ENCODE peak calls at places on chromosomes 4 and X, in ten cellular contexts. C is left ventricle myocardium inferior, J is Peyer's patch, Y is psoas muscle, I is ascending aorta, S is lower lobe of right lung, B is right atrium auricular region, N is astrocyte of the spinal cord, D is fibroblast of mammary gland, K is fibroblast of lung. R is an unnamed sample.

GRCh38 chr4:128385683-128386304 is 98.2 kb upstream of the PGRMC2 start:
- DNase-seq in B (no peak), K (peak), D (peak), C (no peak), J (no peak), I (no peak), N (peak), Y (no peak), S (no peak), R (no peak)

GRCh38 chr4:119025916-119026661 is 109.5 kb upstream of the MYOZ2 start:
- DNase-seq in D (peak), Y (no peak), S (no peak), K (peak), I (peak), C (no peak), B (peak), J (no peak), N (peak), R (no peak)

GRCh38 chr4:33446953-33447352 is 2726.8 kb downstream of the PCDH7 start:
- DNase-seq in J (no peak), D (no peak), B (no peak), C (no peak), Y (no peak), I (no peak), K (no peak), S (no peak), N (no peak), R (no peak)

GRCh38 chr4:113355550-113356371 is 306.3 kb downstream of the ANK2 start:
- DNase-seq in K (peak), Y (no peak), S (no peak), C (peak), J (no peak), N (peak), D (peak), B (peak), I (peak), R (no peak)

GRCh38 chr4:41448935-41449334 is 89.0 kb upstream of the LIMCH1 start:
- DNase-seq in J (no peak), C (peak), D (peak), I (no peak), N (no peak), B (no peak), K (no peak), S (no peak), Y (peak), R (no peak)

GRCh38 chr4:38125816-38126215 is 165.6 kb downstream of the PTTG2 start:
- DNase-seq in D (peak), J (no peak), Y (no peak), S (no peak), K (no peak), B (no peak), C (no peak), I (no peak), N (no peak), R (no peak)

GRCh38 chrX:27966955-27967354 is 14.3 kb downstream of the DCAF8L1 start:
- DNase-seq in I (no peak), Y (no peak), J (no peak), C (no peak), B (no peak), K (peak), S (no peak), D (peak), N (peak), R (no peak)

GRCh38 chr4:149884529-149885206 is 69.0 kb upstream of the IQCM start:
- DNase-seq in S (no peak), D (no peak), K (no peak), N (no peak), Y (no peak), I (no peak), J (no peak), B (no peak), C (no peak), R (no peak)

GRCh38 chrX:116238866-116239265 is 68.3 kb downstream of the AGTR2 start:
- DNase-seq in I (no peak), C (no peak), Y (no peak), D (no peak), J (no peak), N (no peak), S (no peak), K (no peak), B (no peak), R (no peak)

GRCh38 chrX:49174723-49175122 is 3.0 kb downstream of the PLP2 start:
- DNase-seq in C (no peak), J (no peak), B (no peak), K (no peak), S (no peak), D (no peak), I (no peak), Y (no peak), N (no peak), R (no peak)

GRCh38 chrX:25968920-25969319 is 169.2 kb upstream of the MAGEB18 start:
- DNase-seq in J (no peak), B (no peak), N (peak), D (peak), C (no peak), Y (no peak), I (no peak), S (no peak), K (peak), R (peak)

GRCh38 chrX:96373047-96373355 is 311.6 kb upstream of the DIAPH2 start:
- DNase-seq in Y (no peak), D (no peak), S (no peak), B (no peak), C (no peak), N (no peak), K (no peak), J (no peak), I (no peak), R (no peak)

GRCh38 chrX:22206781-22207180 is 65.9 kb upstream of the CBLL2 start:
- DNase-seq in K (no peak), C (no peak), I (no peak), J (no peak), Y (no peak), D (no peak), N (no peak), S (no peak), B (no peak), R (no peak)

GRCh38 chr4:151806511-151806927 is 45.7 kb upstream of the GATB start:
- DNase-seq in K (peak), N (peak), I (no peak), D (peak), J (no peak), Y (no peak), S (no peak), C (no peak), B (no peak), R (no peak)

GRCh38 chr4:109816082-109816442 is 500 bp downstream of the GAR1 start:
- DNase-seq in B (no peak), I (no peak), C (no peak), J (peak), D (no peak), S (no peak), Y (peak), K (no peak), N (no peak), R (peak)

GRCh38 chr4:93827272-93827947 is 1.1 kb upstream of the ATOH1 start:
- DNase-seq in N (no peak), C (no peak), J (peak), Y (no peak), I (no peak), K (no peak), D (no peak), S (no peak), B (no peak), R (no peak)

GRCh38 chrX:154653048-154653401 is 354 bp downstream of the CTAG2 start:
- DNase-seq in S (no peak), Y (no peak), N (no peak), K (no peak), I (no peak), J (no peak), C (no peak), B (no peak), D (no peak), R (no peak)

GRCh38 chr4:24433515-24434192 is 150.7 kb downstream of the DHX15 start:
- DNase-seq in B (no peak), D (no peak), Y (peak), S (no peak), K (no peak), N (no peak), I (no peak), J (no peak), C (peak), R (no peak)

GRCh38 chr4:153488719-153489384 is 22.7 kb downstream of the TMEM131L start:
- DNase-seq in N (peak), K (peak), C (peak), I (peak), B (no peak), D (no peak), S (peak), Y (peak), J (no peak), R (no peak)

GRCh38 chrX:112259375-112259774 is 176.8 kb upstream of the TRPC5 start:
- DNase-seq in C (no peak), I (no peak), N (no peak), Y (no peak), D (no peak), S (no peak), J (no peak), K (no peak), B (no peak), R (no peak)

GRCh38 chr4:185217390-185217985 is 8.1 kb downstream of the SNX25 start:
- DNase-seq in B (no peak), I (peak), J (no peak), S (no peak), K (no peak), N (no peak), D (no peak), Y (no peak), C (no peak), R (no peak)
- TF ChIP-seq CTCF in B (no peak), I (no peak), J (no peak), S (no peak), K (no peak), N (no peak), D (no peak), Y (no peak), C (no peak), R (no peak)

DNA sequence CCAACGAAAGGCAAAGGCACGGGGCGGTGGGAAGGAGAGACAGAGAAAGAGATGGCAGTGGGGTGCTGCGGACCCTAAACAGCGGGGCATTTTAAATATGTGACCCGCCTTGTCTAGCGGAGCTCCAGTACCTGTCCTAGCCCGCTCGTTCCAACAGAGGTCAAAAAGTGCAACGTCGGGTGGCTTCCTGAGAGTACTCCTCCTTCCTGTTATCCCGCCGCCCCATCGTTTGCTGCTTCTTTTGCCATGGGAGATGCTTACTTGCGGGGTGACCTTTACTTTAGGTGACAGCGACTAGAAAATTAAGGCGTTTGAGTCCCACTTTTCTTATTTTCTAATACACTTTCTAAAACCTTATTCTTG is 734 bp downstream of the NRK start:
- DNase-seq in S (no peak), B (no peak), Y (no peak), K (no peak), C (no peak), N (no peak), I (no peak), J (no peak), D (no peak), R (no peak)
- H3K4me3 ChIP-seq in S (peak), B (peak), Y (peak), K (peak), C (peak), N (peak), I (peak), J (no peak), D (no peak), R (no peak)

DNA sequence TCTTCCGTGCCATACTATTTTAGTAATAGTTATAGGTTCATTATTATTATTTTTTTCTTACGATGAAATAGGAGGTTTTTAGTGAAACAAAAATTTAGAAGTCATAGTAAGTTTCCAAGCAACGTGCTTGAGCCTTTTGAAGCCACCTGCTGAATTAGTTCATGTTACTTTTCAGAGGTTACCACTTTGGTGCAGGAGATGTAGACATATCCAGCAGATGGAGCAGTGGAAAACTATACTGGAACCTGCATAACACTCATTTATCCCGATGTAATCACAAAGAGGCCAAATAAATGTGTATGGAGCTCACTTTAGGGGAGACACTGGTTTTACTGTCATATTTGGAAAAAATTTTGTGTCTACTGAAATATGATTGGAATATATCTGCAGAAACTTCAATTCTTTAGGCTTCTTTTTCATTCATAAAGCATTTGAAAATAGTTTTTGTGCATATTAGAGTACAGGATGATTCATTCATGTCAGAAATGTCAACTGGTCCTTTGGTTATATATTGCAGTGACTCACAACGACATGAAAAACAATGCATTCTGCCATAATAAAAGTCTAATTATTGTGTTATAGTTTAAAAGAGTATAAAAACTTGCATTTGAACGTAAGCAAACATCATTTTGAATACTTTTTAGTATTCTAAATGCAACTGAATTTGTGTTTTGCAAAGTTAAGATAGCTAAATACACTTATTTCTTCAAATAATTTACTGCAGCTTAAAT is 2182.9 kb upstream of the TENM3 start:
- DNase-seq in B (no peak), I (no peak), J (no peak), D (peak), S (no peak), C (no peak), N (peak), K (peak), Y (no peak), R (no peak)
- TF ChIP-seq CTCF in B (no peak), I (no peak), J (peak), D (no peak), S (no peak), C (no peak), N (peak), K (peak), Y (no peak), R (no peak)

GRCh38 chrX:102711872-102712215 is 404 bp upstream of the GPRASP2 start:
- DNase-seq in N (no peak), I (no peak), J (no peak), Y (no peak), D (no peak), C (no peak), B (no peak), S (no peak), K (no peak), R (no peak)
- H3K4me3 ChIP-seq in N (peak), I (peak), J (peak), Y (peak), D (peak), C (peak), B (peak), S (peak), K (peak), R (peak)

GRCh38 chr4:121696641-121697461 is at the start of gene ANXA5:
- DNase-seq in N (peak), I (peak), Y (peak), K (peak), C (peak), S (peak), D (peak), B (peak), J (peak), R (peak)
- TF ChIP-seq CTCF in N (peak), I (peak), Y (peak), K (peak), C (peak), S (no peak), D (peak), B (peak), J (peak), R (no peak)

DNA sequence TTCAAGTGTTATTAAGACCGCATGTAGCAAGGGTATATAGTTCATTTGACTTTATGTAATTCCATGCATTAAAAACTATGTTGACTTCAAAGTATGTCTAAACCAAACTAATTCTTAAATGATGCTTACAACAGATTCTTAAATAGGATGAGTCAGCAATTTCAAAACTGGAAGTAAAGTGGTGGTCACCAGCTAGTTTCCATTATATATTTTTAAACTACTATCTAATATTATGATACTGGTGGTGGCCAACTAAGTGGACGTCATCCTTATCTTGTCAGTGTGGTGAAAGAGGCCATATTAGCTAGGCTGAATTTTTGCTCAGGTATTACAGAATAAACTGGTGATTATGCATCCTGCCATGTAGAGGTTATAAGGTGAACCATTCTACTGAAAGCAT is 1.2 kb downstream of the IL15 start:
- DNase-seq in Y (no peak), C (no peak), K (peak), I (no peak), N (no peak), J (no peak), S (no peak), B (no peak), D (no peak), R (no peak)
- H3K4me3 ChIP-seq in Y (peak), C (peak), K (peak), I (peak), N (peak), J (peak), S (peak), B (peak), D (peak), R (no peak)

GRCh38 chrX:131792789-131793462 is 230.2 kb upstream of the STK26 start:
- DNase-seq in J (no peak), N (peak), B (peak), K (peak), I (peak), C (no peak), D (peak), Y (peak), S (no peak), R (no peak)
- TF ChIP-seq CTCF in J (no peak), N (no peak), B (peak), K (no peak), I (peak), C (peak), D (peak), Y (peak), S (no peak), R (no peak)